ENCODE peak calls at places on chromosomes 11 and 22, in four cellular contexts. U, H, R and Y are unnamed samples.

GRCh38 chr22:21669026-21669425 is 3.2 kb downstream of the PPIL2 start:
- DNase-seq in H (no peak), R (no peak), U (no peak), Y (no peak)

GRCh38 chr11:5643585-5643984 is 18.8 kb downstream of the TRIM34 start:
- DNase-seq in H (no peak), U (no peak), R (no peak), Y (no peak)

GRCh38 chr11:95703059-95703458 is 86.5 kb downstream of the FAM76B start:
- DNase-seq in R (no peak), U (no peak), H (no peak), Y (no peak)

GRCh38 chr11:117992136-117992535 is 5.9 kb downstream of the IL10RA start:
- DNase-seq in H (no peak), R (no peak), U (no peak), Y (no peak)

GRCh38 chr11:36098046-36098445 is 154.2 kb downstream of the LDLRAD3 start:
- DNase-seq in H (no peak), U (no peak), R (peak; percentile 62), Y (no peak)

GRCh38 chr22:21657361-21658118 is 8.3 kb upstream of the PPIL2 start:
- DNase-seq in H (peak; percentile 86), U (peak; percentile 91), R (peak; percentile 87), Y (peak; percentile 78)

GRCh38 chr22:41699264-41700104 is at the start of gene MEI1:
- DNase-seq in U (no peak), R (no peak), H (no peak), Y (peak; percentile 92)

GRCh38 chr11:85821636-85822035 is 10.7 kb upstream of the SYTL2 start:
- DNase-seq in R (no peak), H (no peak), U (no peak), Y (no peak)

GRCh38 chr11:11582261-11582701 is 39.5 kb downstream of the GALNT18 start:
- DNase-seq in U (no peak), H (no peak), R (no peak), Y (no peak)

GRCh38 chr11:2766166-2766565 is 66.4 kb upstream of the KCNQ1OT1 start:
- DNase-seq in H (no peak), U (no peak), R (no peak), Y (peak; percentile 9)

GRCh38 chr11:60121259-60121658 is 32.8 kb downstream of the MS4A2 start:
- DNase-seq in U (peak; percentile 6), R (no peak), H (no peak), Y (no peak)

GRCh38 chr11:20089796-20090653 is 70.2 kb downstream of the DBX1 start:
- DNase-seq in U (no peak), R (no peak), H (no peak), Y (no peak)

GRCh38 chr22:29308791-29309262 is 2.4 kb downstream of the GAS2L1 start:
- DNase-seq in U (no peak), H (peak; percentile 88), R (no peak), Y (peak; percentile 22)

GRCh38 chr22:22195265-22196017 is 49.1 kb upstream of the VPREB1 start:
- DNase-seq in U (peak; percentile 89), R (peak; percentile 49), H (peak; percentile 82), Y (peak; percentile 79)

GRCh38 chr11:120801801-120802689 is 221.9 kb upstream of the TBCEL start:
- DNase-seq in H (peak; percentile 52), U (peak; percentile 85), R (peak; percentile 78), Y (peak; percentile 45)

GRCh38 chr22:29003975-29004646 is 57.5 kb downstream of the C22orf31 start:
- DNase-seq in R (peak; percentile 30), U (peak; percentile 27), H (no peak), Y (no peak)

GRCh38 chr11:46999217-46999616 is 62.7 kb downstream of the CSTPP1 start:
- DNase-seq in R (no peak), H (no peak), U (no peak), Y (no peak)

GRCh38 chr11:130725417-130726233 is 190.7 kb downstream of the SNX19 start:
- DNase-seq in U (no peak), H (no peak), R (no peak), Y (no peak)

GRCh38 chr11:19345519-19345847 is 104.7 kb upstream of the E2F8 start:
- DNase-seq in R (no peak), U (peak; percentile 53), H (peak; percentile 12), Y (no peak)

GRCh38 chr11:116605543-116605942 is 167.2 kb downstream of the BUD13 start:
- DNase-seq in H (peak; percentile 65), R (no peak), U (peak; percentile 93), Y (no peak)

GRCh38 chr11:32080381-32080980 is 10.4 kb upstream of the RCN1 start:
- DNase-seq in H (no peak), R (no peak), U (no peak), Y (no peak)

GRCh38 chr11:131643171-131643570 is 272.8 kb downstream of the NTM start:
- DNase-seq in U (no peak), R (no peak), H (no peak), Y (no peak)

GRCh38 chr11:20770421-20770935 is 101.1 kb downstream of the NELL1 start:
- DNase-seq in U (no peak), H (no peak), R (no peak), Y (no peak)

GRCh38 chr22:20498913-20499312 is 3.3 kb upstream of the KLHL22 start:
- DNase-seq in U (no peak), R (no peak), H (no peak), Y (no peak)